ENCODE peak calls at places on chromosomes 5 and 9, in six cellular contexts. V is OCI-LY7, K is AG04450, D is cardiac muscle cell, O is psoas muscle, N is stomach. R is an unnamed sample.

GRCh38 chr5:94674841-94675382 is 56.4 kb downstream of the SLF1 start:
- DNase-seq in V (no peak), K (no peak), D (no peak), O (no peak), N (no peak), R (no peak)

GRCh38 chr5:154198611-154199230 is 8.2 kb downstream of the GALNT10 start:
- DNase-seq in V (no peak), K (peak), D (no peak), O (no peak), N (no peak), R (no peak)

GRCh38 chr5:154465169-154465568 is 12.9 kb downstream of the HAND1 start:
- DNase-seq in V (no peak), K (no peak), D (no peak), O (no peak), N (no peak), R (no peak)

GRCh38 chr9:100269656-100270055 is 83.1 kb downstream of the TEX10 start:
- DNase-seq in V (no peak), K (no peak), D (no peak), O (no peak), N (no peak), R (no peak)

GRCh38 chr5:84274585-84275468 is 109.9 kb downstream of the EDIL3 start:
- DNase-seq in V (peak), K (no peak), D (peak), O (no peak), N (peak), R (peak)

GRCh38 chr5:56166671-56167070 is 66.5 kb downstream of the ANKRD55 start:
- DNase-seq in V (no peak), K (no peak), D (no peak), O (no peak), N (no peak), R (no peak)

GRCh38 chr9:128276574-128277270 is 646 bp downstream of the SWI5 start:
- DNase-seq in V (peak), K (no peak), D (peak), O (peak), N (no peak), R (peak)

GRCh38 chr9:20962487-20962886 is 69.0 kb downstream of the HACD4 start:
- DNase-seq in V (no peak), K (no peak), D (no peak), O (no peak), N (no peak), R (no peak)

GRCh38 chr5:57036621-57037160 is 84.8 kb upstream of the MIER3 start:
- DNase-seq in V (peak), K (no peak), D (no peak), O (no peak), N (no peak), R (no peak)

GRCh38 chr5:178895615-178896571 is at the start of gene ZFP2:
- DNase-seq in V (peak), K (no peak), D (peak), O (peak), N (peak), R (peak)

GRCh38 chr9:36263662-36264061 is 5.4 kb upstream of the GNE start:
- DNase-seq in V (no peak), K (no peak), D (no peak), O (no peak), N (no peak), R (no peak)

GRCh38 chr5:123264399-123264798 is 158.8 kb downstream of the CEP120 start:
- DNase-seq in V (no peak), K (no peak), D (no peak), O (no peak), N (no peak), R (no peak)

GRCh38 chr5:89686081-89686765 is 723.3 kb downstream of the CETN3 start:
- DNase-seq in V (no peak), K (no peak), D (no peak), O (no peak), N (no peak), R (no peak)

GRCh38 chr5:159414021-159414420 is 83.7 kb upstream of the IL12B start:
- DNase-seq in V (no peak), K (no peak), D (no peak), O (no peak), N (no peak), R (no peak)

GRCh38 chr9:94922098-94922607 is 195.7 kb downstream of the AOPEP start:
- DNase-seq in V (no peak), K (peak), D (no peak), O (peak), N (no peak), R (no peak)

GRCh38 chr5:54178207-54178606 is 132.2 kb downstream of the ARL15 start:
- DNase-seq in V (no peak), K (no peak), D (no peak), O (no peak), N (no peak), R (no peak)

GRCh38 chr9:137243626-137244485 is 2.8 kb downstream of the TUBB4B start:
- DNase-seq in V (no peak), K (no peak), D (no peak), O (no peak), N (no peak), R (no peak)

GRCh38 chr5:134545070-134545868 is 19.8 kb downstream of the JADE2 start:
- DNase-seq in V (peak), K (no peak), D (no peak), O (peak), N (no peak), R (no peak)

GRCh38 chr5:131634666-131634995 is 398 bp downstream of the RAPGEF6 start:
- DNase-seq in V (peak), K (no peak), D (peak), O (peak), N (peak), R (peak)

GRCh38 chr5:79774171-79774854 is 84.7 kb downstream of the CMYA5 start:
- DNase-seq in V (peak), K (no peak), D (peak), O (no peak), N (no peak), R (peak)

GRCh38 chr5:7871560-7872113 is 2.7 kb downstream of the MTRR start:
- DNase-seq in V (peak), K (no peak), D (no peak), O (no peak), N (no peak), R (no peak)

GRCh38 chr9:121317737-121318630 is 50.0 kb downstream of the GSN start:
- DNase-seq in V (no peak), K (no peak), D (no peak), O (no peak), N (peak), R (no peak)

GRCh38 chr9:135260776-135261175 is 173.3 kb downstream of the OLFM1 start:
- DNase-seq in V (no peak), K (no peak), D (no peak), O (no peak), N (no peak), R (no peak)

GRCh38 chr9:114153761-114154596 is 1.4 kb upstream of the COL27A1 start:
- DNase-seq in V (no peak), K (no peak), D (peak), O (no peak), N (peak), R (peak)

GRCh38 chr9:120532475-120532874 is 47.5 kb downstream of the CDK5RAP2 start:
- DNase-seq in V (no peak), K (no peak), D (no peak), O (peak), N (peak), R (no peak)

GRCh38 chr5:177509361-177509951 is at the start of gene DOK3:
- DNase-seq in V (peak), K (no peak), D (no peak), O (peak), N (peak), R (no peak)

GRCh38 chr5:27494845-27495244 is 456.5 kb upstream of the CDH9 start:
- DNase-seq in V (no peak), K (no peak), D (no peak), O (no peak), N (no peak), R (no peak)

GRCh38 chr5:42912184-42912766 is 100.6 kb upstream of the SELENOP start:
- DNase-seq in V (peak), K (peak), D (peak), O (no peak), N (no peak), R (peak)

GRCh38 chr5:3080366-3080765 is 328.9 kb upstream of the IRX2 start:
- DNase-seq in V (no peak), K (no peak), D (no peak), O (no peak), N (no peak), R (no peak)

GRCh38 chr5:3077684-3078083 is 326.2 kb upstream of the IRX2 start:
- DNase-seq in V (no peak), K (no peak), D (no peak), O (no peak), N (no peak), R (no peak)

GRCh38 chr5:3075309-3075708 is 323.8 kb upstream of the IRX2 start:
- DNase-seq in V (no peak), K (no peak), D (no peak), O (no peak), N (no peak), R (no peak)
- TF ChIP-seq CTCF in V (peak), K (no peak), D (no peak), O (no peak), N (no peak), R (peak)

DNA sequence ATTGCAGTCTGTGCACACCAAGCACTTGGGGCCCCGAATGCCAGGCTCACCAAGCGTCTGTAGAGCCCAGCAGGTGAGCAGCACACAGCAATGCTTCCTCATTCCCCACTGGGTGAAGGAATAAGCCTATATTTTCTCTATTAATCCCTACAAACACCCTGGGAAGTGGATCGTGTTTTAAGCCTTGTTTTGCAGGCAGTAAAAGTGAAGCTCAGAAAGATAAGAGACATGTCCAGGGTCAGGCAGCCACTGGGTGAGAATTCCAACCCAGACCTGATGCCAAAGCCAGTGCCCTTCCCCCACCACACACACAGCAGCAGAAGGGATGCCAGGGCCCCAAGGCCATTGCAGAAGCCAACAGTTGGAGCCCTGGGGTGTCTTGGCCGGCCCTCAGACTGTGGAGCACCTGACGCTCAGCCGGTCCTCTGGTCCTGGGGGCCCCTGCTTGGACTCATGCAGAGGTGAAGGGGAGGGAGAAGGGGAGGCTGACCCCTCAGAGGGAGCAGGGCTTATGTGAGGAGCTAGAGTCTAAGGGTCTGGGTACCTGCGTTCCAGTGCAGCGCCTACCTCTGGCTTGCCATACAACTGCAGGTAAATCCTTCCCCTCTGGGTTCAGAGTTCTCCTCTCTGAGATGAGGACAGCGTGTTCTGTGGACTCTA is 26.3 kb upstream of the SYNPO start:
- DNase-seq in V (no peak), K (no peak), D (no peak), O (no peak), N (no peak), R (no peak)
- TF ChIP-seq CTCF in V (peak), K (no peak), D (peak), O (peak), N (no peak), R (peak)

GRCh38 chr9:34591091-34591910 is 1.8 kb upstream of the CNTFR start:
- DNase-seq in V (peak), K (peak), D (peak), O (peak), N (peak), R (peak)

GRCh38 chr9:34592895-34593601 is 3.5 kb upstream of the CNTFR start:
- DNase-seq in V (no peak), K (no peak), D (no peak), O (peak), N (peak), R (peak)

GRCh38 chr9:34590376-34591090 is 1.0 kb upstream of the CNTFR start:
- DNase-seq in V (no peak), K (no peak), D (no peak), O (peak), N (no peak), R (peak)

GRCh38 chr9:34591911-34592866 is 2.7 kb upstream of the CNTFR start:
- DNase-seq in V (no peak), K (no peak), D (no peak), O (no peak), N (no peak), R (no peak)

DNA sequence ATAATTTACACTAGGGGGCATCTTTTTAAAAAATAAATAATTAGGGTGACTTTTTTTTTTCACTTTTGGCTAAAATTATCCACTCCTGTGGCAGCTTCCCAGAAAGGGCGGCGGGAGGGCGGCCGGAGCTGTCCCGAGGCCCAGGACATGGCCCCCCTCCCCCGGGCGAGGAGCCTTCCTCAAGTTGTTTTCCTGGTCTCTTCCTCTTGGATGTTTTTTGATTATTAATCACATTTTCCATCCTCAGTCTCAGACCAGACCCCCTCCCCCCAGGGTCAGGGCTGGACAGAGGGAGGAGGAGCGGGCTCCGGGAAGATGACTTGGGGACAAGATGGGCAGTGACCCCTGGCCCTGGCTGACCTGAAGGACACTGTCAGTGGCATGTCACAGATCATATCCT is 4.7 kb upstream of the CNTFR start:
- DNase-seq in V (no peak), K (no peak), D (no peak), O (peak), N (no peak), R (no peak)
- TF ChIP-seq CTCF in V (no peak), K (no peak), D (no peak), O (no peak), N (no peak), R (no peak)

DNA sequence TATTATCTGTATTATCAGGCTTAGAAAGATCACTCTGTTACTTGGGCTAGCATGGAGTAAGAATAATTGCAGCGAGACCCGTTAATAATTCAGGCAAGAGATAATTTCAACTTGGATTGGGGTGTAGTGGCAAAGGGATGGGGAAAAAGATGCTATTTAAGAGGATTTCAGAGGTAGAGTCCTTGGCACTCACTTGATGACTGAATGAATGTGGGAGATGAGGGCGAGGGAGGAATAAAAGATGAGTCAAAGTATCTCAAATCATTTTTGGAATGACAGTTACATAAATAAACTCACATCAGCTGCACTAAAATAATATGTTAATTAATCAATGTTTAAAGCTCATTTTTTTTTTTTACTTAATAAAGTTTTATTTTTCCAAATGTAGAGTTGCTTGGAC is 4.5 kb upstream of the GPR21 start:
- DNase-seq in V (no peak), K (no peak), D (no peak), O (no peak), N (no peak), R (no peak)
- TF ChIP-seq CTCF in V (no peak), K (no peak), D (no peak), O (no peak), N (no peak), R (no peak)

GRCh38 chr5:58722160-58722559 is 139.3 kb downstream of the RAB3C start:
- DNase-seq in V (no peak), K (no peak), D (no peak), O (no peak), N (no peak), R (peak)

GRCh38 chr5:58724992-58725391 is 142.1 kb downstream of the RAB3C start:
- DNase-seq in V (no peak), K (no peak), D (no peak), O (no peak), N (no peak), R (no peak)
- TF ChIP-seq CTCF in V (no peak), K (no peak), D (no peak), O (no peak), N (no peak), R (no peak)

R was measured in neural progenitor cell.